ENCODE peak calls at places on chromosomes 7 and 10, in ten cellular contexts. P is cardiac muscle cell, B is cardiac fibroblast, U is testis, Y is endothelial cell, R is breast epithelium, A is suprapubic skin, L is brain microvascular endothelial cell, W is epithelial cell of esophagus, O is kidney. S is an unnamed sample.

GRCh38 chr7:22588396-22588795 is 88.4 kb upstream of the STEAP1B start:
- DNase-seq in U (no peak), A (no peak), O (no peak), B (peak), R (no peak), W (no peak), P (no peak), L (no peak), Y (no peak), S (no peak)

GRCh38 chr7:92682324-92682723 is 92.1 kb upstream of the FAM133B start:
- DNase-seq in O (no peak), Y (no peak), R (no peak), W (no peak), B (no peak), P (no peak), A (no peak), U (no peak), L (no peak), S (no peak)

GRCh38 chr7:5330288-5330687 is 47.5 kb downstream of the SLC29A4 start:
- DNase-seq in A (no peak), O (no peak), R (no peak), L (no peak), U (no peak), W (no peak), B (no peak), P (no peak), Y (no peak), S (no peak)

GRCh38 chr7:137574836-137575235 is 231.3 kb upstream of the PTN start:
- DNase-seq in A (no peak), R (no peak), W (peak), B (no peak), O (no peak), P (no peak), U (no peak), Y (no peak), L (no peak), S (no peak)

GRCh38 chr10:96960872-96961271 is 128.8 kb downstream of the LCOR start:
- DNase-seq in Y (no peak), R (no peak), U (no peak), W (no peak), L (no peak), P (no peak), A (no peak), O (no peak), B (no peak), S (no peak)

GRCh38 chr7:15685358-15686181 is 913 bp downstream of the MEOX2 start:
- DNase-seq in Y (peak), W (peak), B (peak), U (peak), A (peak), L (no peak), O (peak), P (peak), R (no peak), S (no peak)

GRCh38 chr10:22684707-22685106 is 29.7 kb downstream of the PIP4K2A start:
- DNase-seq in U (no peak), R (no peak), O (no peak), A (no peak), B (no peak), L (no peak), W (no peak), P (no peak), Y (no peak), S (no peak)

GRCh38 chr7:73904219-73905136 is 43.5 kb downstream of the TMEM270 start:
- DNase-seq in L (no peak), B (peak), R (no peak), W (peak), O (peak), A (peak), U (no peak), Y (no peak), P (no peak), S (no peak)

GRCh38 chr7:155862088-155862487 is 49.8 kb upstream of the SHH start:
- DNase-seq in P (no peak), U (no peak), R (no peak), A (no peak), B (no peak), O (no peak), Y (no peak), L (no peak), W (peak), S (no peak)

GRCh38 chr7:41437257-41438196 is 265.4 kb downstream of the INHBA start:
- DNase-seq in B (peak), O (no peak), Y (no peak), P (no peak), U (no peak), A (no peak), L (no peak), W (peak), R (no peak), S (no peak)

GRCh38 chr7:127588019-127588696 is at the start of gene ARF5:
- DNase-seq in B (peak), O (peak), A (peak), U (peak), R (peak), P (peak), L (peak), W (peak), Y (peak), S (no peak)
- TF ChIP-seq CTCF in B (no peak), O (no peak), A (no peak), U (no peak), R (no peak), P (no peak), L (peak), W (no peak), Y (no peak), S (no peak)

GRCh38 chr10:112874982-112875381 is 75.1 kb upstream of the TCF7L2 start:
- DNase-seq in P (no peak), A (no peak), W (no peak), B (no peak), L (no peak), Y (no peak), R (no peak), U (no peak), O (no peak), S (no peak)

GRCh38 chr10:112875474-112876267 is 74.4 kb upstream of the TCF7L2 start:
- DNase-seq in W (peak), R (no peak), O (no peak), U (no peak), L (peak), B (peak), A (no peak), P (peak), Y (no peak), S (peak)

GRCh38 chr10:112871021-112871420 is 79.0 kb upstream of the TCF7L2 start:
- DNase-seq in R (no peak), A (no peak), U (no peak), P (no peak), O (no peak), W (no peak), L (no peak), B (no peak), Y (no peak), S (no peak)

GRCh38 chr10:112873541-112873940 is 76.5 kb upstream of the TCF7L2 start:
- DNase-seq in U (no peak), Y (no peak), O (no peak), A (no peak), L (no peak), W (no peak), B (no peak), P (no peak), R (no peak), S (no peak)

DNA sequence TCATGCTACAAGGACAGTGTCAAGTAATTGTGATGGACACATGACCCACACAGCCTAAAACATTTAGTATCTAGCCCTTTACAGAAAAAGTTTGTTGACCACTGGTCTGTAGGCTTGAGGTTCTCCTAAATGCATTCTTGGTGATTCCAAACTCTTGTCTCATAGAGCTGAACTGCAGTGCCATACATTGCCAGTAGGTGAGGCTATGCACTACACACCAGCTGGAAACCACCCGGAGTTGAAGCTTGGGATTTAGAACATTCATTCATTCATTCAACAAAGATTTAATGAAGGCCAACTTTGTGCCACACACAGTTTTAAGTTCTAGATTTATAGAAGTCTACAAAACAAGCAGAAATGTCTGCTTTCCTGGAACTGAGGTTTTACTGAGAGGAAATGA is 77.3 kb upstream of the TCF7L2 start:
- DNase-seq in Y (no peak), B (no peak), R (no peak), L (no peak), O (no peak), W (no peak), A (no peak), U (no peak), P (no peak), S (no peak)
- TF ChIP-seq CTCF in Y (peak), B (peak), R (no peak), L (peak), O (no peak), W (peak), A (no peak), U (peak), P (peak), S (peak)

GRCh38 chr7:70072220-70072619 is 473.9 kb downstream of the AUTS2 start:
- DNase-seq in U (no peak), R (no peak), W (no peak), P (peak), B (peak), A (no peak), Y (no peak), L (no peak), O (no peak), S (no peak)
- TF ChIP-seq CTCF in U (no peak), R (no peak), W (no peak), P (no peak), B (no peak), A (no peak), Y (no peak), L (no peak), O (no peak), S (no peak)

GRCh38 chr10:71306951-71307350 is 12.1 kb upstream of the SLC29A3 start:
- DNase-seq in B (no peak), O (no peak), U (no peak), Y (no peak), L (no peak), P (no peak), W (no peak), R (no peak), A (no peak), S (no peak)
- TF ChIP-seq CTCF in B (no peak), O (no peak), U (no peak), Y (no peak), L (no peak), P (no peak), W (no peak), R (no peak), A (no peak), S (no peak)

DNA sequence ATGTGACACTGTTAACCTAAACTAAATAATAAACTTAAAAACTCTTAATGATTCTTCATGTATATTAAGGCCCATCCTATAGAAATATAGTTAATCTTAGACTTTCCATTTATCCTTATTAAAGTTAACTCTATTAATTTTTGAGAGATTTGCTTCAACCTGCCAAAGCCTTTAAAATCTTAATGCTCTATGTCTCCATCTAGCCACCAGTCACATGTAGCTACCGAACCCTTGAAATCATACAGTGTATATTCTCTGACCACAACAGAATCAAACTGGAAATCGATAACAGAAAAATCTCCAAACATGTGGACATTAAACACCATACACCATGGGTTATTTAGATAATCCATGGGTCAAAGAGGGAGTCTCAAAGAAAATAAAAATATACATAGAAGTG is 51.9 kb downstream of the ASZ1 start:
- DNase-seq in P (peak), U (no peak), O (no peak), B (peak), A (no peak), Y (no peak), W (peak), R (no peak), L (no peak), S (no peak)
- TF ChIP-seq CTCF in P (peak), U (no peak), O (no peak), B (peak), A (no peak), Y (no peak), W (peak), R (no peak), L (peak), S (peak)

DNA sequence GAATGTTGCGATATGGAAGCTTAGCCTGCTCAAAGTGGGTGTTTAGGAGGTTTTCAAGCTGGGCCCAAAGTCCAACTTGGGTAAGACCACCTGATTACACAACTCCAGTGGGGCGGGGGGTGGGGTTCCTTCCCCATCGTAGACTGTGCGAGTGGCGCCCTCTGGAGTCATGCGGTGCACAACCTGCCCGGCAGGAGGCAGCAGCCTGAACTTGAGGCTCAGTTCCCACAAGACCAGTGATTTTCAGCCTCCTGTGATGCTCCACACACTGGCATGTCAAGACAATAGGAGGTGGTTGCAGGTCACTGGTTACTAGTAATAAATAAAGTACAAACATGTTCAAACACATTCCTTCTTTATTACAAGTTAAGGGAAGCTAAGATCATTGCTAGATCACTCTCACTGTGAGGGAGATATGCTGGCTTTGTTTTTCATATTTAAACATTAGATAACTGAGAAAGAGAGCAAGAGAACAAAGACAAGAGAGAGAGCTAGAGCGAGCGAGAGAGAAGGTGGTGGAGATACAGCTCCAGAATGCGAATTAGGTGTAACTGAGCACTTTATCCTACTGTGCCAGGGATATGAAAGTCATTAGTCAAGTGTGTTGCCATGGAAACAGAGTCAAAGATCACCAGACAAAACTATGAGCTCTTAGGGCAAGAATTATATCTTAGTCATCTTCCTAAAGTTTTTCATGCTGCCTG is 97.4 kb upstream of the BMPER start:
- DNase-seq in B (peak), R (no peak), L (peak), Y (peak), O (no peak), A (no peak), P (peak), W (peak), U (peak), S (peak)
- TF ChIP-seq CTCF in B (peak), R (no peak), L (peak), Y (peak), O (no peak), A (no peak), P (peak), W (peak), U (no peak), S (peak)

DNA sequence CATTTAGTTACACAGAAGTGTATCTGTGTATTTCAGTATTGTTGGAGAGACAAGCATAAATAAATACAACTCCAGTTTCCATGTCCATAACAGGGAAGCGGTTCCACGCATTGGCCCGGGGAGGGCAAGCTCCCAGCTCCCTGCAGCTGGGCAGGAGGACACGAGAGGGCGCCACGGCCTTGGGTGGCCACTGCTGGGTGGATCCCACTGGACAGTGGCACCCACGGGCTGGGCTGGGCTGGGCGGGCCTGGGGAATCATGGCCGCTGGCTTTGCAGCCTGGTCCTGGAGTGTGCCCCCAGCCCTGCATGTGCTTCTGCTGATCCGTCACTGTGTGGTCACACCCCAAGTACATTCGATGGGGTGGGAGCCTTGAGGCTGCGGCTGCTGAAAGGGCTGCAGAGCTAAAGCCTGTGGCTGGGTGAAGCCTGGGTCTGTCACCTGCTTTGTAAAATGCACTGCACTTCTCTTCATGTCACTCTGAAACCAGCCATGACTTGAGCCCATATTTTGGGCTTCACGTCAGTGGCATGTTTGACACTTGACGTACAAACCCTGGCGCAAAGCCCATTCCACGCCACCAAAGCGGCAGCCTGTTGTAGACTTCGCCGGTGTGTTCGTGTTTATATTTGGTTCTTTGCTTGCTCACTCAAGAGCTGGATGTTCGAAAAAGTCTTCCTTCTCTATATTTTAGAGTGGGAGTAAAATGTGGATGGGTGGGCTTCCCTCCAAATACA is 27.5 kb downstream of the LRRC27 start:
- DNase-seq in P (no peak), W (no peak), A (peak), U (no peak), Y (no peak), L (no peak), R (no peak), O (no peak), B (no peak), S (no peak)
- TF ChIP-seq CTCF in P (no peak), W (no peak), A (no peak), U (no peak), Y (no peak), L (no peak), R (no peak), O (no peak), B (no peak), S (no peak)

S was measured in HFF-Myc.